ENCODE peak calls at places on chromosomes 7 and 10, in nine cellular contexts. R is fibroblast of mammary gland; P is AG04449; Y is activated CD4-positive, alpha-beta T cell treated with anti-CD3 and anti-CD28 coated beads, Interleukin-2, amount 50 U/mL, for 24 hours; Z is activated T-cell treated with anti-CD3 and anti-CD28 coated beads, Interleukin-2, amount 50 U/mL, for 72 hours; O is T47D; T is upper lobe of left lung; S is GM04504; L is HEK293T. F is an unnamed sample.
A peak's percentile ranks its signal among the peaks of the same experiment; 100 is the strongest.

GRCh38 chr10:49279015-49279880 is 19.7 kb upstream of the C10orf71 start:
- DNase-seq in T (no peak), Z (no peak), Y (no peak), L (no peak), S (no peak), P (no peak), O (no peak), R (no peak), F (no peak)

GRCh38 chr10:70723771-70724170 is 51.5 kb downstream of the ADAMTS14 start:
- DNase-seq in S (no peak), T (no peak), Y (no peak), L (no peak), P (no peak), R (no peak), O (no peak), Z (no peak), F (no peak)

GRCh38 chr7:490461-491291 is 29.0 kb downstream of the PDGFA start:
- DNase-seq in P (no peak), O (no peak), L (no peak), Y (no peak), Z (no peak), T (no peak), S (no peak), R (no peak), F (no peak)

GRCh38 chr7:28957822-28958234 is 302 bp downstream of the TRIL start:
- DNase-seq in R (no peak), Y (no peak), L (no peak), P (no peak), T (peak; percentile 87), O (peak; percentile 63), S (no peak), Z (no peak), F (no peak)

GRCh38 chr7:6438427-6438826 is 9.3 kb downstream of the DAGLB start:
- DNase-seq in S (no peak), Z (no peak), R (no peak), Y (no peak), O (no peak), L (no peak), P (no peak), T (no peak), F (no peak)

GRCh38 chr7:122532406-122533269 is 166.3 kb downstream of the RNF133 start:
- DNase-seq in O (no peak), L (peak; percentile 7), Z (no peak), R (peak; percentile 32), P (no peak), S (no peak), T (no peak), Y (no peak), F (no peak)

GRCh38 chr7:150370612-150371071 is 2.0 kb downstream of the REPIN1 start:
- DNase-seq in Z (no peak), L (no peak), O (no peak), S (no peak), R (no peak), P (no peak), T (no peak), Y (no peak), F (no peak)

GRCh38 chr10:99304857-99305220 is 24.3 kb upstream of the CNNM1 start:
- DNase-seq in S (no peak), P (no peak), L (no peak), O (no peak), T (no peak), Z (no peak), R (no peak), Y (no peak), F (no peak)

GRCh38 chr7:32588657-32589056 is 93.4 kb downstream of the AVL9 start:
- DNase-seq in S (peak; percentile 62), O (no peak), P (peak; percentile 41), L (no peak), R (peak; percentile 88), T (no peak), Z (peak; percentile 16), Y (no peak), F (no peak)

GRCh38 chr7:157337316-157338149 is 729 bp downstream of the DNAJB6 start:
- DNase-seq in S (no peak), T (peak; percentile 95), O (peak; percentile 52), P (no peak), L (peak; percentile 78), Z (peak; percentile 84), Y (peak; percentile 33), R (peak; percentile 52), F (no peak)

GRCh38 chr10:97372233-97372875 is 28.8 kb downstream of the RRP12 start:
- DNase-seq in T (no peak), O (no peak), P (no peak), L (no peak), Z (no peak), R (no peak), Y (no peak), S (no peak), F (no peak)

GRCh38 chr10:103884681-103885139 is 29.3 kb upstream of the SH3PXD2A start:
- DNase-seq in P (no peak), Y (no peak), S (no peak), T (no peak), R (peak; percentile 70), Z (no peak), L (peak; percentile 81), O (peak; percentile 65), F (no peak)

GRCh38 chr7:92246363-92247101 is 758 bp downstream of the ANKIB1 start:
- DNase-seq in R (peak; percentile 16), L (peak; percentile 37), Z (peak; percentile 14), O (peak; percentile 27), S (no peak), P (no peak), T (no peak), Y (peak; percentile 1), F (no peak)

GRCh38 chr10:70778267-70778924 is 6.8 kb downstream of the TBATA start:
- DNase-seq in P (no peak), R (no peak), Y (no peak), L (no peak), S (no peak), Z (no peak), O (no peak), T (no peak), F (no peak)

GRCh38 chr7:2157473-2158279 is 75.1 kb downstream of the MAD1L1 start:
- DNase-seq in R (peak; percentile 96), O (peak; percentile 91), S (peak; percentile 68), P (peak; percentile 71), L (peak; percentile 20), Z (no peak), T (no peak), Y (no peak), F (no peak)

GRCh38 chr10:72308320-72308987 is 34.7 kb downstream of the DDIT4 start:
- DNase-seq in P (no peak), Z (peak; percentile 59), T (no peak), O (no peak), L (no peak), S (no peak), R (peak; percentile 95), Y (no peak), F (no peak)

GRCh38 chr7:65317372-65317771 is 56.3 kb upstream of the ZNF92 start:
- DNase-seq in P (no peak), T (no peak), O (no peak), Y (no peak), Z (no peak), S (no peak), R (no peak), L (no peak), F (no peak)

GRCh38 chr10:35372329-35372728 is 36.0 kb downstream of the CCNY start:
- DNase-seq in T (no peak), S (no peak), L (no peak), Z (no peak), P (no peak), Y (no peak), R (peak; percentile 72), O (no peak), F (no peak)

GRCh38 chr7:29019275-29019820 is 61.2 kb upstream of the TRIL start:
- DNase-seq in T (no peak), Z (no peak), Y (no peak), P (no peak), S (no peak), R (peak; percentile 47), L (no peak), O (peak; percentile 59), F (no peak)

GRCh38 chr7:139750459-139751095 is 27.2 kb downstream of the HIPK2 start:
- DNase-seq in Z (no peak), R (no peak), S (no peak), O (no peak), L (no peak), P (no peak), T (no peak), Y (no peak), F (no peak)

GRCh38 chr7:50856821-50857220 is 74.1 kb upstream of the GRB10 start:
- DNase-seq in O (no peak), L (no peak), Y (no peak), Z (no peak), T (no peak), P (no peak), R (peak; percentile 15), S (no peak), F (no peak)

GRCh38 chr7:51295435-51296269 is 21.0 kb downstream of the COBL start:
- DNase-seq in R (no peak), P (no peak), O (no peak), S (no peak), Z (no peak), L (no peak), T (no peak), Y (no peak), F (no peak)

GRCh38 chr7:102891693-102892261 is 21.0 kb upstream of the LRRC17 start:
- DNase-seq in P (peak; percentile 66), O (no peak), S (peak; percentile 85), R (peak; percentile 94), Y (no peak), Z (no peak), L (no peak), T (no peak), F (no peak)

GRCh38 chr7:5633161-5634106 is 148.0 kb downstream of the RNF216 start:
- DNase-seq in S (no peak), Z (no peak), O (no peak), R (no peak), L (no peak), T (no peak), Y (no peak), P (no peak), F (no peak)

GRCh38 chr7:376306-376969 is 86.5 kb downstream of the FOXL3 start:
- DNase-seq in L (no peak), O (no peak), P (no peak), Z (no peak), T (peak; percentile 68), S (no peak), R (no peak), Y (no peak), F (no peak)

GRCh38 chr7:137269240-137269639 is 74.3 kb downstream of the PTN start:
- DNase-seq in P (no peak), T (no peak), Y (no peak), O (no peak), S (no peak), Z (no peak), R (no peak), L (no peak), F (no peak)

GRCh38 chr7:130486963-130487324 is 4.9 kb upstream of the MEST start:
- DNase-seq in T (no peak), Y (no peak), L (no peak), P (no peak), O (no peak), Z (no peak), R (no peak), S (no peak), F (no peak)

GRCh38 chr7:46034056-46034768 is 113.1 kb upstream of the IGFBP3 start:
- DNase-seq in O (no peak), Z (no peak), R (peak; percentile 73), P (peak; percentile 68), S (peak; percentile 84), Y (no peak), L (no peak), T (no peak), F (no peak)

GRCh38 chr10:105148456-105148855 is 507.4 kb downstream of the SORCS3 start:
- DNase-seq in L (no peak), O (no peak), S (no peak), Z (no peak), T (no peak), R (no peak), Y (no peak), P (no peak), F (no peak)